ENCODE peak calls at places on chromosomes 5 and 9, in ten cellular contexts. H is iris pigment epithelial cell; I is cardiac fibroblast; J is NCI-H2171; V is NCI-H1105; B is psoas muscle; S is T-cell; Q is vagina; E is CD8-positive, alpha-beta memory T cell; G is NCI-H1930. M is an unnamed sample.

GRCh38 chr5:56588636-56589485 is 226.5 kb upstream of the MAP3K1 start:
- DNase-seq in J (no peak), G (no peak), Q (no peak), E (peak), B (peak), H (no peak), V (no peak), S (peak), I (no peak), M (no peak)

GRCh38 chr9:72554221-72554641 is 32.8 kb downstream of the TMC1 start:
- DNase-seq in S (no peak), I (peak), Q (no peak), G (no peak), J (no peak), V (no peak), E (no peak), H (peak), B (no peak), M (peak)

GRCh38 chr9:131432050-131432449 is 38.2 kb downstream of the PRRC2B start:
- DNase-seq in I (no peak), H (no peak), E (no peak), G (no peak), S (no peak), Q (no peak), B (no peak), J (no peak), V (no peak), M (no peak)

GRCh38 chr5:172903790-172904189 is 55.4 kb upstream of the RPL26L1 start:
- DNase-seq in S (no peak), V (no peak), E (no peak), J (no peak), H (peak), I (peak), B (no peak), G (no peak), Q (no peak), M (peak)

GRCh38 chr9:126799051-126799450 is 5.8 kb upstream of the ZBTB43 start:
- DNase-seq in G (no peak), B (no peak), S (no peak), H (no peak), E (no peak), V (no peak), Q (no peak), I (no peak), J (no peak), M (no peak)

GRCh38 chr9:136923881-136924280 is 20.7 kb downstream of the FBXW5 start:
- DNase-seq in G (no peak), I (no peak), E (no peak), J (no peak), V (no peak), H (no peak), S (no peak), B (no peak), Q (no peak), M (no peak)

GRCh38 chr5:169836835-169837234 is 143.5 kb downstream of the INSYN2B start:
- DNase-seq in J (no peak), H (no peak), I (no peak), E (no peak), G (no peak), S (no peak), B (no peak), Q (no peak), V (no peak), M (no peak)

GRCh38 chr9:91117959-91118651 is 243.6 kb downstream of the AUH start:
- DNase-seq in H (peak), E (no peak), V (peak), S (no peak), G (no peak), Q (no peak), J (no peak), B (peak), I (peak), M (peak)

GRCh38 chr5:8457187-8458037 is 588.5 kb downstream of the MTRR start:
- DNase-seq in H (peak), V (peak), J (peak), B (peak), S (peak), E (peak), Q (peak), I (peak), G (peak), M (peak)

GRCh38 chr9:129414377-129415021 is 206.4 kb downstream of the C9orf50 start:
- DNase-seq in J (no peak), H (peak), Q (no peak), E (peak), B (peak), G (no peak), V (no peak), S (peak), I (peak), M (peak)

GRCh38 chr5:138439537-138440225 is 824 bp downstream of the REEP2 start:
- DNase-seq in I (no peak), E (no peak), J (no peak), B (no peak), G (no peak), S (no peak), V (no peak), H (no peak), Q (peak), M (no peak)

GRCh38 chr5:135827965-135828792 is 6.3 kb upstream of the SLC25A48 start:
- DNase-seq in G (no peak), Q (peak), I (no peak), J (no peak), S (no peak), V (no peak), H (no peak), E (no peak), B (peak), M (no peak)

GRCh38 chr5:43305948-43306563 is 7.2 kb downstream of the HMGCS1 start:
- DNase-seq in S (no peak), J (peak), G (no peak), Q (no peak), H (peak), E (no peak), V (peak), B (no peak), I (peak), M (peak)